ENCODE peak calls at places on chromosomes 2 and 18, in seven cellular contexts. One of them, this sample, is unnamed.

GRCh38 chr2:85797263-85797660 is 43.5 kb downstream of the ATOH8 start:
- DNase-seq in kidney epithelial cell: no peak
- DNase-seq in upper lobe of right lung: no peak
- DNase-seq in IMR-90: no peak
- DNase-seq in kidney: peak; percentile 46
- DNase-seq in H4: no peak
- DNase-seq in HFF-Myc: no peak
- DNase-seq in this sample: no peak

GRCh38 chr2:8645176-8645831 is 36.6 kb upstream of the ID2 start:
- DNase-seq in kidney epithelial cell: no peak
- DNase-seq in upper lobe of right lung: peak; percentile 58
- DNase-seq in IMR-90: no peak
- DNase-seq in kidney: no peak
- DNase-seq in H4: no peak
- DNase-seq in HFF-Myc: no peak
- DNase-seq in this sample: no peak

GRCh38 chr2:187615364-187615763 is 61.1 kb upstream of the TFPI start:
- DNase-seq in kidney epithelial cell: no peak
- DNase-seq in upper lobe of right lung: no peak
- DNase-seq in IMR-90: no peak
- DNase-seq in kidney: no peak
- DNase-seq in H4: no peak
- DNase-seq in HFF-Myc: no peak
- DNase-seq in this sample: no peak

GRCh38 chr2:68225119-68225632 is 27.2 kb downstream of the PPP3R1 start:
- DNase-seq in kidney epithelial cell: no peak
- DNase-seq in upper lobe of right lung: no peak
- DNase-seq in IMR-90: peak; percentile 13
- DNase-seq in kidney: no peak
- DNase-seq in H4: peak; percentile 65
- DNase-seq in HFF-Myc: peak; percentile 20
- DNase-seq in this sample: no peak

GRCh38 chr18:23723121-23723520 is 33.9 kb downstream of the LAMA3 start:
- DNase-seq in kidney epithelial cell: no peak
- DNase-seq in upper lobe of right lung: no peak
- DNase-seq in IMR-90: peak; percentile 69
- DNase-seq in kidney: no peak
- DNase-seq in H4: no peak
- DNase-seq in HFF-Myc: no peak
- DNase-seq in this sample: no peak

GRCh38 chr18:77207540-77207939 is 42.1 kb upstream of the GALR1 start:
- DNase-seq in kidney epithelial cell: no peak
- DNase-seq in upper lobe of right lung: peak; percentile 83
- DNase-seq in IMR-90: peak; percentile 65
- DNase-seq in kidney: peak; percentile 89
- DNase-seq in H4: peak; percentile 91
- DNase-seq in HFF-Myc: peak; percentile 56
- DNase-seq in this sample: peak; percentile 87

GRCh38 chr2:860259-860855 is 90.3 kb upstream of the SNTG2 start:
- DNase-seq in kidney epithelial cell: no peak
- DNase-seq in upper lobe of right lung: no peak
- DNase-seq in IMR-90: no peak
- DNase-seq in kidney: no peak
- DNase-seq in H4: no peak
- DNase-seq in HFF-Myc: no peak
- DNase-seq in this sample: no peak

GRCh38 chr2:238242731-238243495 is 3.1 kb upstream of the HES6 start:
- DNase-seq in kidney epithelial cell: no peak
- DNase-seq in upper lobe of right lung: peak; percentile 40
- DNase-seq in IMR-90: no peak
- DNase-seq in kidney: no peak
- DNase-seq in H4: peak; percentile 43
- DNase-seq in HFF-Myc: no peak
- DNase-seq in this sample: no peak

GRCh38 chr2:207248702-207249355 is 83.1 kb upstream of the KLF7 start:
- DNase-seq in kidney epithelial cell: no peak
- DNase-seq in upper lobe of right lung: no peak
- DNase-seq in IMR-90: peak; percentile 41
- DNase-seq in kidney: no peak
- DNase-seq in H4: no peak
- DNase-seq in HFF-Myc: no peak
- DNase-seq in this sample: no peak

This sample was measured in retinal pigment epithelial cell.